ENCODE peak calls at places on chromosomes 16 and 17, in eight cellular contexts. W is PC-3, Q is OCI-LY7, I is GM23248, X is Karpas-422, A is GM23338, K is MM.1S, O is HCT116. E is an unnamed sample.

GRCh38 chr17:28747046-28747691 is 3.4 kb downstream of the TRAF4 start:
- DNase-seq in K (no peak), I (no peak), O (no peak), A (peak; percentile 74), X (no peak), Q (no peak), W (peak; percentile 81), E (peak; percentile 88)

GRCh38 chr16:8696880-8697279 is 22.5 kb downstream of the ABAT start:
- DNase-seq in X (no peak), O (no peak), Q (no peak), K (no peak), A (no peak), I (no peak), W (no peak), E (no peak)

GRCh38 chr17:66413564-66414520 is 111.4 kb downstream of the PRKCA start:
- DNase-seq in O (no peak), A (no peak), I (no peak), Q (no peak), W (no peak), X (no peak), K (peak; percentile 46), E (no peak)

GRCh38 chr17:72826602-72827001 is 265.9 kb downstream of the SLC39A11 start:
- DNase-seq in O (peak; percentile 42), W (peak; percentile 63), A (no peak), K (no peak), I (peak; percentile 40), Q (no peak), X (no peak), E (peak; percentile 57)

GRCh38 chr16:88456356-88457292 is 3.5 kb downstream of the ZFPM1 start:
- DNase-seq in I (no peak), W (no peak), A (no peak), Q (peak; percentile 49), K (no peak), X (no peak), O (no peak), E (no peak)

GRCh38 chr17:7713782-7714181 is 3.8 kb upstream of the DNAH2 start:
- DNase-seq in K (no peak), Q (no peak), X (no peak), A (no peak), W (no peak), O (no peak), I (no peak), E (no peak)

GRCh38 chr17:74332017-74332650 is 6.1 kb downstream of the KIF19 start:
- DNase-seq in A (no peak), K (no peak), I (no peak), O (no peak), Q (peak; percentile 22), X (no peak), W (no peak), E (no peak)

GRCh38 chr17:40552806-40553693 is 12.2 kb downstream of the CCR7 start:
- DNase-seq in W (no peak), I (peak; percentile 47), A (no peak), O (no peak), K (no peak), X (no peak), Q (no peak), E (no peak)

GRCh38 chr17:51166987-51167931 is 1.0 kb downstream of the NME2 start:
- DNase-seq in O (no peak), K (peak; percentile 61), I (peak; percentile 74), Q (peak; percentile 78), X (peak; percentile 87), A (peak; percentile 66), W (peak; percentile 70), E (no peak)

GRCh38 chr16:19722269-19722952 is 4.3 kb downstream of the IQCK start:
- DNase-seq in X (no peak), K (no peak), I (no peak), Q (no peak), W (no peak), O (no peak), A (no peak), E (no peak)

GRCh38 chr16:67662653-67663010 is 1.9 kb downstream of the PARD6A start:
- DNase-seq in I (no peak), A (no peak), W (no peak), Q (no peak), O (no peak), K (no peak), X (no peak), E (no peak)
- H3K27ac ChIP-seq in I (no peak overlapping the region), A (no peak overlapping the region), W (no peak overlapping the region), Q (no peak overlapping the region), O (no peak overlapping the region), K (no peak overlapping the region), X (no peak overlapping the region), E (no peak overlapping the region)

DNA sequence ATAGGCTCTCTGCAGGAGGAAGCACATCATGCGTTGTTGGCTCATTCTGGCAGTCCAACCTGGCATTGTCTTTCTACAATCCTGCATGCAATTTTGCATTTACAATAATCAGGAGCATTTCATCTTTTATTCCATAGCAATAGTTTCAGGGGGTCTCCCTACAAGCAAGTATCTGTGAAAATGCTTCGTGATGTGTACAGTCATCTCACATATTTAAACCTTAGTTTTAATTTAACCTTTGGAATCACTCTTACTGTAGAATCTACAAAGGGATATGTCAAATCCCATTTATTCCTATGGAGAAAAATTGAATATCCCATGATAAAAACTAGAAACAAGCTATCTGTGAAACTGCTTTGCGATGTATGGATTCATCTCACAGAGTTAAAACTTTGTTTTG is 112.0 kb upstream of the WSB1 start:
- DNase-seq in X (no peak), A (no peak), I (no peak), W (no peak), K (no peak), Q (no peak), O (no peak), E (no peak)
- H3K9me2 ChIP-seq in X (no peaks in the 10 kb centered on the region), A (no peaks in the 10 kb centered on the region), I (no peaks in the 10 kb centered on the region), W (no peaks in the 10 kb centered on the region), K (no peaks in the 10 kb centered on the region), Q (no peaks in the 10 kb centered on the region), O (no peaks in the 10 kb centered on the region), E (no peaks in the 10 kb centered on the region)

DNA sequence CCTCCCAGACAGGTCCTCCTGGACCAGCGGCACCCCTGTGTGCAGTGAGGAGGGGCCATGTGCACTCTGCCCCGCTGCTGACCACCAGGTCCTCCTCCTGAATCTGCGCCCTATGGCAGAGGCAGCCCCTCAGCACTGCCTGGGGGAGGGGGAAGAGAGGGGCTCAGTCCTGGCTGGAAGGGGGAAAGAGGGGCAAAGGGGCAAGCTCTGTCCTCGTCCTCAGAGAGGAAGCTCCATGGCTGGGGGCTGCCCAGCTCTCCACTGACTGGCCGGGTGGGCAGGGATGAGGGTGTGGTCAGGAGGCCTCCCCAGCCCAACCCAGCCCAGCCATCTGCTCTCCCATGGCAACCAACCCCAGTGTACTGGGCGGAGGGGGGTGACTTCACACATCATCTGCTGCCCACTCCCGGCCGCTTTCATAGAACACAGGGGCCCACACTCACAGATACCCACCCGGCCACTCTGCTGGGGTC is 5.5 kb upstream of the BCAR1 start:
- DNase-seq in W (no peak), X (no peak), A (no peak), Q (no peak), O (no peak), I (peak; percentile 86), K (no peak), E (no peak)
- H3K4me1 ChIP-seq in W (peaks cover 18% of the 10 kb centered on the region), X (peaks cover 7% of the 10 kb centered on the region), A (peaks cover 78% of the 10 kb centered on the region), Q (peaks cover under 1% of the 10 kb centered on the region), O (peaks cover 54% of the 10 kb centered on the region), I (peaks cover 56% of the 10 kb centered on the region), K (no peaks in the 10 kb centered on the region), E (peaks cover 17% of the 10 kb centered on the region)

DNA sequence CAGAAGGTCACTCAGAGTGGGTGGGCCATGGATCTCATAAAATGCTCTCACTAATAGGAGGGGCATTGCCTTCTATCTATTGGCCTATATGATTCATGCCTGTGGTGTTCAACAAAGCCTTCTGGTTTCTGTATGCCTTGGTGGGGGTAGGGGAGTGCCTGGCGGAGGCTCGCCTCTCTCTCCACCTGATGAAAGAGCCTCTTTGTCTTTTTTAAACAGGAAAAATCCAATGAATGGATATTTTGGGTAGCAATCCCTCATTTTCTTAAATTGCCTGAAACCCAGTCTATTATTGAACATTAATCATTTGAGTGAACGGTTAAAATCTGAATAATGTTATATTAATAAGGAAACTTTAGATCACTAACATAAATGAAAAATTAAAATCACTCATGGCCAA is 90.6 kb downstream of the TOX3 start:
- DNase-seq in X (no peak), Q (no peak), I (no peak), O (no peak), W (no peak), A (no peak), K (no peak), E (no peak)
- H3K27ac ChIP-seq in X (no peak overlapping the region), Q (no peak overlapping the region), I (no peak overlapping the region), O (no peak overlapping the region), W (no peak overlapping the region), A (peak overlapping the region; percentile 28), K (no peak overlapping the region), E (no peak overlapping the region)

GRCh38 chr17:71759422-71760060 is 361.3 kb upstream of the SOX9 start:
- DNase-seq in X (no peak), I (no peak), O (no peak), A (no peak), K (peak; percentile 69), Q (no peak), W (no peak), E (no peak)
- H3K9me2 ChIP-seq in X (no peaks in the 10 kb centered on the region), I (no peaks in the 10 kb centered on the region), O (no peaks in the 10 kb centered on the region), A (peaks cover 3% of the 10 kb centered on the region), K (no peaks in the 10 kb centered on the region), Q (no peaks in the 10 kb centered on the region), W (no peaks in the 10 kb centered on the region), E (no peaks in the 10 kb centered on the region)

GRCh38 chr17:43129671-43130010 is 4.5 kb upstream of the BRCA1 start:
- DNase-seq in Q (peak; percentile 28), K (no peak), A (no peak), W (no peak), O (no peak), X (no peak), I (no peak), E (no peak)

GRCh38 chr17:43126911-43127290 is 1.7 kb upstream of the BRCA1 start:
- DNase-seq in W (no peak), O (no peak), Q (no peak), I (no peak), A (no peak), K (no peak), X (no peak), E (no peak)

GRCh38 chr17:43125133-43125966 is at the start of gene BRCA1:
- DNase-seq in W (peak; percentile 98), K (peak; percentile 99), I (peak; percentile 99), Q (peak; percentile 100), X (peak; percentile 100), O (peak; percentile 99), A (peak; percentile 100), E (peak; percentile 100)

GRCh38 chr17:43132117-43132516 is 7.0 kb upstream of the BRCA1 start:
- DNase-seq in W (no peak), Q (no peak), I (no peak), K (no peak), O (no peak), X (no peak), A (no peak), E (no peak)

GRCh38 chr17:43125967-43126910 is 1.1 kb upstream of the BRCA1 start:
- DNase-seq in I (no peak), O (no peak), Q (no peak), W (no peak), A (peak; percentile 25), K (peak; percentile 7), X (no peak), E (no peak)
- H3K4me1 ChIP-seq in I (peaks cover 3% of the 10 kb centered on the region), O (peaks cover 20% of the 10 kb centered on the region), Q (peaks cover 53% of the 10 kb centered on the region), W (no peaks in the 10 kb centered on the region), A (no peaks in the 10 kb centered on the region), K (peaks cover 9% of the 10 kb centered on the region), X (peaks cover 20% of the 10 kb centered on the region), E (no peaks in the 10 kb centered on the region)

E was measured in PC-9.